ENCODE peak calls at places on chromosomes 7 and 10, in four cellular contexts. D is bronchial epithelial cell, W is endothelial cell of umbilical vein, I is kidney epithelial cell. H is an unnamed sample.

GRCh38 chr10:118918689-118919088 is 110.8 kb upstream of the NANOS1 start:
- DNase-seq in D (peak), W (peak), I (no peak), H (no peak)

GRCh38 chr7:16813232-16813616 is 8.4 kb upstream of the AGR2 start:
- DNase-seq in D (no peak), W (no peak), I (no peak), H (no peak)

GRCh38 chr10:13813540-13813939 is 226.8 kb downstream of the PRPF18 start:
- DNase-seq in W (no peak), I (no peak), D (no peak), H (no peak)

GRCh38 chr7:4837041-4837813 is 24.6 kb downstream of the PAPOLB start:
- DNase-seq in D (no peak), I (no peak), W (no peak), H (no peak)

GRCh38 chr7:158239290-158239981 is 348.2 kb downstream of the PTPRN2 start:
- DNase-seq in W (no peak), D (no peak), I (no peak), H (no peak)

GRCh38 chr7:28726563-28726962 is 231.6 kb downstream of the TRIL start:
- DNase-seq in D (no peak), I (no peak), W (no peak), H (no peak)

GRCh38 chr7:82605247-82605864 is 161.8 kb upstream of the CACNA2D1 start:
- DNase-seq in W (peak), I (no peak), D (peak), H (no peak)

GRCh38 chr10:49408437-49409306 is 12.8 kb upstream of the DRGX start:
- DNase-seq in I (no peak), D (peak), W (no peak), H (no peak)

GRCh38 chr10:73168486-73168844 is 546 bp downstream of the FAM149B1 start:
- DNase-seq in I (no peak), D (peak), W (no peak), H (no peak)

GRCh38 chr7:74141705-74142104 is 32.5 kb upstream of the EIF4H start:
- DNase-seq in W (peak), I (no peak), D (peak), H (no peak)

GRCh38 chr10:53619678-53620077 is 847.1 kb upstream of the MBL2 start:
- DNase-seq in W (no peak), I (no peak), D (peak), H (no peak)

GRCh38 chr10:1573334-1573969 is 163.9 kb downstream of the ADARB2 start:
- DNase-seq in W (no peak), D (no peak), I (no peak), H (no peak)

GRCh38 chr7:44147026-44147881 is 6.1 kb upstream of the MYL7 start:
- DNase-seq in W (no peak), D (no peak), I (no peak), H (no peak)

GRCh38 chr7:159067870-159068787 is 76.5 kb downstream of the VIPR2 start:
- DNase-seq in I (no peak), D (no peak), W (no peak), H (no peak)

GRCh38 chr10:63866075-63866746 is 345.0 kb downstream of the REEP3 start:
- DNase-seq in W (peak), D (peak), I (peak), H (peak)

GRCh38 chr10:88241501-88241900 is 341.6 kb downstream of the RNLS start:
- DNase-seq in D (no peak), W (no peak), I (no peak), H (no peak)

GRCh38 chr7:43647314-43647691 is 64.4 kb downstream of the STK17A start:
- DNase-seq in D (no peak), W (peak), I (no peak), H (no peak)

GRCh38 chr7:91596287-91596686 is 284.2 kb downstream of the MTERF1 start:
- DNase-seq in D (no peak), W (no peak), I (no peak), H (no peak)

GRCh38 chr10:79488303-79488702 is 24.0 kb upstream of the EIF5AL1 start:
- DNase-seq in D (peak), I (peak), W (no peak), H (no peak)

GRCh38 chr7:120991570-120991969 is 3.1 kb downstream of the CPED1 start:
- DNase-seq in I (no peak), D (no peak), W (no peak), H (no peak)

GRCh38 chr10:130742936-130743675 is 568.4 kb downstream of the TCERG1L start:
- DNase-seq in W (no peak), I (no peak), D (no peak), H (no peak)

GRCh38 chr10:52566471-52567246 is 205.9 kb downstream of the MBL2 start:
- DNase-seq in I (peak), D (peak), W (peak), H (no peak)

GRCh38 chr7:81433196-81433595 is 336.7 kb downstream of the HGF start:
- DNase-seq in I (no peak), D (no peak), W (no peak), H (no peak)

GRCh38 chr10:101779544-101780186 is 3.6 kb downstream of the NPM3 start:
- DNase-seq in D (peak), W (peak), I (no peak), H (no peak)

GRCh38 chr10:74437822-74438221 is 286.8 kb downstream of the ADK start:
- DNase-seq in W (no peak), D (peak), I (peak), H (no peak)

GRCh38 chr7:127550247-127550646 is 35.1 kb downstream of the GCC1 start:
- DNase-seq in W (no peak), I (no peak), D (no peak), H (no peak)

GRCh38 chr10:80498833-80499671 is 38.6 kb upstream of the SH2D4B start:
- DNase-seq in W (peak), D (peak), I (peak), H (no peak)

GRCh38 chr10:74208081-74208480 is 57.1 kb downstream of the ADK start:
- DNase-seq in D (no peak), I (no peak), W (no peak), H (no peak)

GRCh38 chr7:25460426-25460825 is 232.1 kb upstream of the NPVF start:
- DNase-seq in D (no peak), I (no peak), W (no peak), H (no peak)

GRCh38 chr7:95430864-95431263 is 4.0 kb downstream of the PON2 start:
- DNase-seq in I (peak), D (peak), W (no peak), H (no peak)

GRCh38 chr10:60246382-60246781 is 143.3 kb downstream of the ANK3 start:
- DNase-seq in I (no peak), W (no peak), D (no peak), H (no peak)

GRCh38 chr7:151992375-151992774 is 33.1 kb upstream of the GALNT11 start:
- DNase-seq in W (peak), I (no peak), D (peak), H (no peak)

GRCh38 chr10:75764974-75765551 is 333.6 kb downstream of the LRMDA start:
- DNase-seq in I (no peak), D (peak), W (no peak), H (no peak)

GRCh38 chr7:5634107-5634950 is 147.1 kb downstream of the RNF216 start:
- DNase-seq in I (peak), D (no peak), W (peak), H (no peak)

GRCh38 chr7:102291056-102291915 is 4.6 kb downstream of the SH2B2 start:
- DNase-seq in W (no peak), I (no peak), D (peak), H (peak)

GRCh38 chr7:16644987-16645592 is 464 bp downstream of the ANKMY2 start:
- DNase-seq in I (no peak), W (no peak), D (no peak), H (no peak)

GRCh38 chr7:38975944-38976392 is 1.7 kb upstream of the POU6F2 start:
- DNase-seq in I (no peak), W (no peak), D (no peak), H (no peak)

GRCh38 chr7:435518-436366 is 83.9 kb downstream of the PDGFA start:
- DNase-seq in I (peak), W (peak), D (peak), H (no peak)
- H3K4me3 ChIP-seq in I (no peak), W (no peak), D (peak), H (no peak)

DNA sequence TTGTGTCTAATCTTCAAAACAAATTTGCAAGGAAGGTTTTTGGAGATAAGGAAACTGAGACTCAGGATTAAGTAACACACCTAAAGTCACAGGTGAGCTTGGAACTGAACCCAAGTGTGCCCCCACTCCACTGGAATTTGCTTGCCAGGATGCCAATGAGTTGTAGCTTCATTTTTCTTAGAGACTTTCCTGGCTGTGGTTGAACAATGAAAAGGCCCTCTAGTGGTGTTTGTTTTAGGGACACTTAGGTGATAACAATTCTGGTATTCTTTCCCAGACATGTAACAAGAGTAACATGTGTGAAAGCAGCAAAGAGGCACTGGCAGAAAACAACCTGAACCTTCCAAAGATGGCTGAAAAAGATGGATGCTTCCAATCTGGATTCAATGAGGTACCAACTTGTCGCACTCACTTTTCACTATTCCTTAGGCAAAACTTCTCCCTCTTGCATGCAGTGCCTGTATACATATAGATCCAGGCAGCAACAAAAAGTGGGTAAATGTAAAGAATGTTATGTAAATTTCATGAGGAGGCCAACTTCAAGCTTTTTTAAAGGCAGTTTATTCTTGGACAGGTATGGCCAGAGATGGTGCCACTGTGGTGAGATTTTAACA is 1.5 kb downstream of the IL6 start:
- DNase-seq in I (peak), D (peak), W (peak), H (no peak)
- TF ChIP-seq CTCF in I (peak), D (peak), W (peak), H (peak)

DNA sequence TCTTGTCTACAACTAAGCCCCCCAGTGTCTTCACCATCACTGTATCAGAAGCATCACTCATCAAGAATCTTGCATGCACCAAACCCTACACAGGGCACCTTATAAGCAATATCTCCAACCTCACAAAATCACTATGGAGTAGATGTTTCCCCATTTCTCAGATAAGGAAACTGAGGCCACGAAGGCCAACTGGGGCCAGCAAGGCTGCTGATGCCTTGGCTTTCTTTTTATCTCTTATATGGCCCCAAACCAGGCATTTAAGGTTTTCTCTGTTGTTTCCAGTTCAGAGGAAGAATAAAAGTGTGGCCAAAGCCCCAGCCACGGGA is 47.3 kb upstream of the NPFFR1 start:
- DNase-seq in I (no peak), W (no peak), D (no peak), H (no peak)
- H3K4me3 ChIP-seq in I (no peak), W (no peak), D (no peak), H (no peak)

GRCh38 chr10:113023017-113023416 is 73.0 kb downstream of the TCF7L2 start:
- DNase-seq in D (no peak), W (no peak), I (no peak), H (no peak)
- TF ChIP-seq CTCF in D (no peak), W (no peak), I (no peak), H (no peak)

GRCh38 chr7:98643232-98643985 is 26.3 kb downstream of the NPTX2 start:
- DNase-seq in D (no peak), I (no peak), W (no peak), H (no peak)
- H3K4me3 ChIP-seq in D (no peak), I (no peak), W (no peak), H (no peak)

DNA sequence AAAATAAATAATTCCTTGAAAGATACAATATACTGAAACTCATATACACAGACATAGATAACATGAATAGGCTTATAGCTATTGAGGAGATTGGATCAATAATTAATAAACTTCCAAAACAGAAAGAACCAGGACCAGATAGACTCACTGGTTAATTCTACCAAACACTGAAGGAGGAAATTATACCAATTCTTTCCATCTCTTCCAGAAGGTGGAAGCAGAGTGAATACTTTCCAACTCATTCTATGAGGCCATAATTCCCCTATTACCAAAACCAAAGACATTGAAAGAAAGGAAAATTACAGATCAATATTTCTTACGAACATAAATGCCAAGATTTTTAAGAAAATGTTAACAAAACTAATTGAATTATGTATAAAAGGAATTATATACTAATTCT is 624.8 kb upstream of the LRRTM3 start:
- DNase-seq in I (no peak), W (no peak), D (no peak), H (no peak)
- TF ChIP-seq CTCF in I (no peak), W (no peak), D (no peak), H (no peak)

DNA sequence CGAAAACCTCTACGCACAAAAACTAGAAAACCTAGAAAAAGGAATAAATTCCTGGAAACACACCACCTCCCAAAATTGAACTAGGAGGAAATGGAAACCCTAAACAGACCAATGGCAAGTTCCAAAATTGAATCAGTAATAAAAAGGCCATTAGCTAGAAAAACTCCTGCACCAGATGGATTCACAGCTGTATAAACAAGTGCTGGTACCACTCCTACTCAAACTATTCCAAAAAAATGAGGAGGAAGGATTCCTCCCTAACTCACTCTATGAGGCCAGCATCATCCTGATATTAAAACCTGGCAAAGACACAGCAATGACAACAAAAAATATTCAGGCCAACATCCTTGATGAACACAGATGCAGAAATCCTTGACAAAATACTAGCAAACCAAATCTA is 228.2 kb downstream of the CHRM2 start:
- DNase-seq in D (no peak), I (no peak), W (no peak), H (no peak)
- H3K4me3 ChIP-seq in D (no peak), I (no peak), W (no peak), H (no peak)

DNA sequence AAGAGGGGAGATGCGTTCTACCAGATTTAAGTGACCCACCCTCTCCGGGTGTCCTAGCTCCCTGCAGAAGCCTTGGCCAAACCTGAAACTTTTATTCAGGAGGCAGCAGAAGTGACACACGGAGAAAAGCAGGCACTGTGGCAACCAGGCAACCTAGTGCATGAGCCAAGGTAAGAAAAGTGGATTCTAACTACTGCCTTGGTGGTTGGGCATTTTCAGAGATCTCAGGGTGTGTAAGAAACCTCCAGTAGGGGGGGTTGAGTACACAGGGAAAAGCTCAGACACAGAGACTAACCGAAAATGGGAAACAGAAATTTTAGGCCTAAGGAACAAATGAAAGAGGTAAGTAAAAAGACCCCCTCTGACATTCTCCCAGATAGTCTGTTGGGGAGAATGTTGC is 645.7 kb downstream of the ANKRD7 start:
- DNase-seq in W (no peak), D (peak), I (no peak), H (no peak)
- TF ChIP-seq CTCF in W (no peak), D (peak), I (peak), H (peak)

DNA sequence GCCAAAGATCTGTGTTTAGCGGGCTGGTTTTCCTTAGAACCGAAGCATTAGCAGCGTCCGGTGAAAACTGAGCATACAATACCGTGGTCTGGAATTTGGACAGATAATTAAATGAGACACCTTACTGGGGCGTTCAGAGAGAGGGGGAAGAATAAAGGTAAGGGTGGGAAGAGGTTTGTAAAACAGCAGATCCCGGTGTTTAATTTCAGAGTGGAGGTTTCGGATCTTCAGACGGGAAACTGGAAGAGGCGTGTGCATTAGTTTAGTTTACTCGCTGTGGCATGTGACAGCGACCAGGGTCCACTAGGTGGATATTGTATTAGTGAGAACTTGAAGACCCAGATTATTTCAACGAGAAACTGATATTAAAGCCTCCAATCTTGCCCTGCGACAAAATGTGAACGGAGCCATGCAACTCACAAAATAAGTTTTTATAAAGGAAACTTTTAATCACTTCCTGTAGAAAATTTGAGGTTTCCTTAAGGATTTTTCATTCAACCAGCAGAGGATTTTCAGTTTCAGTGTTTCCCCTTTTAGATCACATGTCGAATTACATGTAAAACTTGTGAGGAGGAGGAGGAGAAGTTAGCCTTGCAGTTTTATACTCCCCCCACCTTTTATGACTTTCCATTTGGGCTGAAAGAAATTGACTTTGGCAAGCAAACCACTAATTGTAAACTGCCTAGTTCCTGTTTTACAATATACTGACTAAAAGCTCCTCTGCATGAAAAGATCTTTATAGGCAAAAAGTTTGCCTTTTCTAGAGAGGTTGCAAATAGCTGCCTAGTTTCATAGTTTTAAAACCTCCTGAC is 2.8 kb downstream of the BAMBI start:
- DNase-seq in D (no peak), W (peak), I (no peak), H (no peak)
- H3K4me3 ChIP-seq in D (no peak), W (peak), I (peak), H (no peak)

GRCh38 chr7:41940760-41941343 is 238.0 kb upstream of the INHBA start:
- DNase-seq in W (peak), I (no peak), D (peak), H (no peak)

GRCh38 chr7:41938371-41938770 is 235.5 kb upstream of the INHBA start:
- DNase-seq in D (no peak), I (no peak), W (no peak), H (no peak)

GRCh38 chr7:41942468-41943097 is 239.7 kb upstream of the INHBA start:
- DNase-seq in I (no peak), W (no peak), D (no peak), H (no peak)

DNA sequence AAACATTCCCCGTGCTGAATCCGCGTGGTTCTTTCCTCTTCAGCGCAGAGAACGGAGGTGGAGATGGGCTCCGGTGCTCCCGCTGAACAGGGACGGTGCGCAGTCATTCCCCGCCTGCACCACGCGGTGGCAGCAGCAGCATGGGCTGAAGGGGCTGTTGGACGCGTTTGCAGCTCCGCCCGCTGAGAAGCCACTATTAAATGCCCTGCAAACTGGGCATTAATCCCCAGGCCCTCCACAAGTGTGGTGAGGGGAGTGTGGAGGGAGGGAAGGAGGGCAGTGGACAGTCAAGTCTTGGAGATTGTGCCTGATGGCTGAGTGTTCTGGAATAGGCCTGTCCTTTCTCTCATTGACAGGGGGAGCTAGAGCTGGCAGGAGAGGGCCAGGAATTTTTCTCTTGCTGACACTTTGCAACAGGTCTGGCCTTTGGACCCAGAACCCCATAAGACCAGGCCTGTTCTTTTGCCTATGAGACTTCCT is 240.2 kb upstream of the INHBA start:
- DNase-seq in W (peak), I (peak), D (peak), H (no peak)
- TF ChIP-seq CTCF in W (peak), I (peak), D (peak), H (peak)

H was measured in GM12864.